ENCODE peak calls at places on chromosomes 6 and 20, in four cellular contexts. K is stomach, D is A549, B is H1. Q is an unnamed sample. For H3K4me1, the result is how much of the 10 kb centered on the place peaks cover.

GRCh38 chr6:119158057-119158848 is 79.8 kb upstream of the FAM184A start:
- DNase-seq in K (no peak), B (no peak), D (no peak), Q (peak)

GRCh38 chr20:8721098-8721497 is 347.8 kb upstream of the PLCB4 start:
- DNase-seq in D (peak), K (peak), B (no peak), Q (no peak)

GRCh38 chr6:118468682-118469465 is 79.2 kb upstream of the PLN start:
- DNase-seq in B (no peak), K (no peak), D (peak), Q (no peak)

GRCh38 chr6:42958125-42958524 is 2.4 kb upstream of the GNMT start:
- DNase-seq in B (no peak), K (no peak), D (no peak), Q (no peak)

GRCh38 chr6:143449731-143450452 is 603 bp downstream of the ADAT2 start:
- DNase-seq in K (no peak), D (no peak), B (peak), Q (no peak)

GRCh38 chr6:40585661-40586269 is 1.4 kb downstream of the LRFN2 start:
- DNase-seq in B (peak), K (no peak), D (no peak), Q (no peak)

GRCh38 chr6:159461266-159461665 is 231.8 kb downstream of the SOD2 start:
- DNase-seq in B (no peak), K (no peak), D (no peak), Q (no peak)

GRCh38 chr6:43228951-43229802 is at the start of gene DNPH1:
- DNase-seq in D (peak), K (peak), B (peak), Q (peak)

GRCh38 chr6:33375143-33375649 is 16.4 kb upstream of the KIFC1 start:
- DNase-seq in B (no peak), D (no peak), K (peak), Q (peak)

GRCh38 chr6:131854803-131855202 is 47.0 kb downstream of the ENPP1 start:
- DNase-seq in D (no peak), K (no peak), B (no peak), Q (no peak)

GRCh38 chr20:37681384-37681977 is 12.3 kb upstream of the CTNNBL1 start:
- DNase-seq in D (no peak), K (no peak), B (no peak), Q (no peak)

GRCh38 chr6:134267917-134268361 is 50.0 kb downstream of the SGK1 start:
- DNase-seq in K (no peak), D (no peak), B (peak), Q (no peak)

GRCh38 chr6:83613378-83613777 is 95.5 kb downstream of the SNAP91 start:
- DNase-seq in D (no peak), B (no peak), K (no peak), Q (no peak)

GRCh38 chr6:167532410-167533294 is 207.8 kb downstream of the TTLL2 start:
- DNase-seq in K (no peak), B (no peak), D (no peak), Q (no peak)

GRCh38 chr6:294656-295565 is 2.6 kb downstream of the DUSP22 start:
- DNase-seq in D (no peak), B (peak), K (no peak), Q (no peak)

GRCh38 chr6:115712562-115712961 is 348.1 kb downstream of the FRK start:
- DNase-seq in B (no peak), D (no peak), K (no peak), Q (no peak)

GRCh38 chr6:53680489-53680888 is 14.9 kb upstream of the KLHL31 start:
- DNase-seq in K (no peak), D (no peak), B (no peak), Q (no peak)

GRCh38 chr6:110682460-110682853 is 132.8 kb downstream of the CDK19 start:
- DNase-seq in B (no peak), D (peak), K (peak), Q (no peak)

GRCh38 chr6:110389689-110390382 is 25.5 kb downstream of the DDO start:
- DNase-seq in B (no peak), D (no peak), K (peak), Q (no peak)

GRCh38 chr6:31878761-31879542 is at the start of gene SLC44A4:
- DNase-seq in D (no peak), K (peak), B (peak), Q (no peak)

GRCh38 chr20:4297141-4297826 is 281.9 kb upstream of the RNF24 start:
- DNase-seq in B (no peak), D (no peak), K (no peak), Q (no peak)

GRCh38 chr20:23629017-23629541 is 8.7 kb downstream of the CST3 start:
- DNase-seq in D (peak), B (no peak), K (peak), Q (no peak)

GRCh38 chr6:127924440-127924839 is 23.6 kb upstream of the THEMIS start:
- DNase-seq in D (no peak), K (no peak), B (no peak), Q (no peak)

GRCh38 chr6:36539814-36540568 is 7.3 kb downstream of the STK38 start:
- DNase-seq in D (no peak), K (no peak), B (no peak), Q (no peak)

GRCh38 chr6:101351173-101351572 is 42.3 kb upstream of the GRIK2 start:
- DNase-seq in D (no peak), B (no peak), K (no peak), Q (no peak)

GRCh38 chr20:36093025-36093803 is 61.3 kb upstream of the EPB41L1 start:
- DNase-seq in D (no peak), B (no peak), K (peak), Q (peak)

GRCh38 chr6:170279977-170280688 is 10.7 kb downstream of the DLL1 start:
- DNase-seq in K (peak), B (no peak), D (peak), Q (no peak)

GRCh38 chr20:2468581-2469407 is 1.8 kb downstream of the SNRPB start:
- DNase-seq in D (no peak), K (no peak), B (no peak), Q (no peak)

GRCh38 chr20:25013478-25014380 is 21.2 kb upstream of the APMAP start:
- DNase-seq in B (no peak), D (no peak), K (peak), Q (no peak)

GRCh38 chr6:16337280-16337975 is 99.0 kb downstream of the GMPR start:
- DNase-seq in B (no peak), K (peak), D (no peak), Q (peak)

GRCh38 chr6:18400831-18401446 is 13.8 kb downstream of the RNF144B start:
- DNase-seq in B (no peak), D (no peak), K (no peak), Q (no peak)

GRCh38 chr6:116200619-116201249 is 53.1 kb downstream of the TSPYL4 start:
- DNase-seq in D (no peak), K (no peak), B (no peak), Q (no peak)

GRCh38 chr20:10536531-10536930 is 101.4 kb downstream of the SLX4IP start:
- DNase-seq in K (peak), B (no peak), D (no peak), Q (no peak)

GRCh38 chr20:32507998-32508774 is 76.9 kb downstream of the NOL4L start:
- DNase-seq in D (no peak), K (no peak), B (no peak), Q (no peak)

GRCh38 chr6:35719830-35720733 is 16.8 kb upstream of the ARMC12 start:
- DNase-seq in K (no peak), B (peak), D (no peak), Q (peak)

GRCh38 chr20:56391037-56391436 is 978 bp downstream of the AURKA start:
- DNase-seq in B (no peak), D (no peak), K (no peak), Q (no peak)

GRCh38 chr20:56393133-56393472 is 658 bp downstream of the CSTF1 start:
- DNase-seq in B (no peak), D (no peak), K (no peak), Q (no peak)

GRCh38 chr20:56393653-56394052 is 1.2 kb downstream of the CSTF1 start:
- DNase-seq in B (no peak), K (no peak), D (no peak), Q (no peak)

GRCh38 chr20:56392282-56393132 is at the start of gene CSTF1:
- DNase-seq in K (peak), D (peak), B (peak), Q (peak)

DNA sequence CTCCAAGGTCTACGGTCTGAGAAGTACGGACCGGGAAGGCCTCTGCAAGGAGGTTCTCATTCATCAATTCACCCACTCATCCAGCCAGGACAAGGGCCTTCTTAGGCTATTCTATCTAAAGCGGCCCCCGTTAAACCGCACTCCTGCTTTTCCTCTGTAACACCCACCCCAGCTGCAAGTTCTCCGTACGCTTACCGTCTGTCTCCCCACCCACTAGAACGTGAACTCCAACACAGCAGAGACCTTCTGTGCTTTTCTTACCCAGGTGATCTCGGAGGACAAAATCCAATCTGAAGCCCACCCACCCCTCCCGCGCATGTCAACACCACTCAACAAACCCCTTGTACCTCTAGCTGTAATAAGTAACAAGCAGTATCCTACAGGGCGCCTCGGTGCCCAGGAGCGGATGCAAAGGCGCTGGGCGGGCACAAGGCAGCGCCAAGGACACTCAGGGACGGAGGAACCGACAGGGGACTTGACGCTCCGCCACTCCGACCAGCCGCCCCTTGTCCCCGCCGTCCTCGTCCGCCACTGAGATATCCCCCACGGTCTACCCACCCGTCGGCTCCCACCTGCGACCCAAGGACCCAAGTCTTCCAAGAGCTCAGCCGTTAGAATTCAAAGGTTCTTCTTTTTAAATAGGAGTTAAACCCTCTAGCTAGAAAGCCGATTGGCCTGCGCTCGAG is at the start of gene AURKA:
- DNase-seq in B (no peak), K (no peak), D (no peak), Q (no peak)
- TF ChIP-seq POLR2A in B (no peak), K (no peak), D (no peak), Q (no peak)

GRCh38 chr6:145813285-145814034 is 1.1 kb downstream of the FBXO30 start:
- DNase-seq in K (no peak), D (no peak), B (no peak), Q (no peak)
- TF ChIP-seq EP300 in K (no peak), D (no peak), B (no peak), Q (no peak)

GRCh38 chr6:90237350-90237990 is 59.2 kb downstream of the BACH2 start:
- DNase-seq in K (no peak), B (no peak), D (no peak), Q (no peak)

GRCh38 chr6:90247262-90247661 is 49.4 kb downstream of the BACH2 start:
- DNase-seq in D (no peak), K (no peak), B (no peak), Q (no peak)

GRCh38 chr6:90238663-90239542 is 57.7 kb downstream of the BACH2 start:
- DNase-seq in D (no peak), K (no peak), B (no peak), Q (no peak)

DNA sequence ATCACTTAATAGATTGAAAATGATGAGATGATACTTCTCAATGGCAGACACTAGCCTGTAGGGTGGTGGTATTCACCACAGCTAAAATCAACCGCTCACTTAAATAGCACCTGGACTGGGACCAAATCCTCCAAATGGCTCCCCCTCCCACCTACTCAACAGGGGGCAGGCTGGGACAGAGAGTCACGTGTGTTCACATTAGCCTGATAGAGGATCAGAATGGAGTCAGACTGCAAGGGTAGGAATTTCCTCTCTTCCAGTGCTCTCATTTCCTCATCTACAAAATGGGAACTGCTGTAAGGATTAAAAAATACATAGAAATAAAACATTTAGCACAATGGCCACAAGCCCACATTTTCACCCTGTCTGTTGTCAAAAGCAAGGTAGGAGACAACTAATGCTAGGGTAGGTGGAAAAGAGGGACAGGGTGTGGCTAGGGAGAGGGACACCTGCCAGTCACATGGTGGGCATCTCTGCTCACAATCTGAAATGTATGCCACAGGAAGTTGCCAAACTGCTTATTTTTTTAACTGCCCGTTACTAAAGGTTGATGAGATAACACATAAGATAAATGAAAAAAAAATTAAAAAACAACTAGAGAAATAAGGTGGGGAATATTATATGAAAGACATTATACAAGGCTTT is 55.3 kb downstream of the BACH2 start:
- DNase-seq in K (no peak), B (no peak), D (no peak), Q (no peak)
- H3K4me1 ChIP-seq in K (under half), B (under half), D (under half), Q (under half)

GRCh38 chr6:90478789-90479602 is 107.9 kb downstream of the MAP3K7 start:
- DNase-seq in K (peak), D (peak), B (peak), Q (peak)
- TF ChIP-seq POLR2A in K (no peak), D (no peak), B (no peak), Q (no peak)

Q was measured in suprapubic skin.